ENCODE peak calls at places on chromosome 16, in nine cellular contexts. U is cardiac fibroblast, O is fibroblast of lung, Z is astrocyte of the spinal cord, R is tibial nerve, M is GM12865, P is AG04450, C is SK-N-SH, J is astrocyte of the cerebellum. E is an unnamed sample.
A peak's percentile ranks its signal among the peaks of the same experiment; 100 is the strongest.

GRCh38 chr16:8055761-8056160 is 534.5 kb downstream of the TMEM114 start:
- DNase-seq in U (no peak), O (no peak), Z (no peak), R (no peak), M (no peak), P (no peak), C (no peak), J (no peak), E (no peak)

GRCh38 chr16:30628628-30629342 is 18.6 kb upstream of the ZNF689 start:
- DNase-seq in U (peak; percentile 83), O (peak; percentile 43), Z (peak; percentile 60), R (peak; percentile 97), M (peak; percentile 85), P (peak; percentile 43), C (peak; percentile 74), J (peak; percentile 45), E (peak; percentile 75)

GRCh38 chr16:78363843-78364242 is 264.4 kb downstream of the WWOX start:
- DNase-seq in U (no peak), O (no peak), Z (no peak), R (no peak), M (no peak), P (no peak), C (no peak), J (no peak), E (no peak)

GRCh38 chr16:28139530-28139929 is 72.2 kb downstream of the XPO6 start:
- DNase-seq in U (no peak), O (no peak), Z (no peak), R (no peak), M (no peak), P (no peak), C (no peak), J (no peak), E (no peak)

GRCh38 chr16:25413962-25414361 is 156.3 kb upstream of the ZKSCAN2 start:
- DNase-seq in U (peak; percentile 3), O (peak; percentile 22), Z (no peak), R (no peak), M (no peak), P (no peak), C (no peak), J (no peak), E (no peak)

GRCh38 chr16:1674306-1674705 is 3.8 kb upstream of the JPT2 start:
- DNase-seq in U (no peak), O (no peak), Z (no peak), R (no peak), M (no peak), P (no peak), C (no peak), J (no peak), E (no peak)

GRCh38 chr16:48075398-48075797 is 80.4 kb downstream of the ABCC12 start:
- DNase-seq in U (peak; percentile 84), O (peak; percentile 82), Z (peak; percentile 86), R (no peak), M (no peak), P (peak; percentile 26), C (no peak), J (peak; percentile 48), E (no peak)

GRCh38 chr16:84585472-84585871 is 32.4 kb downstream of the COTL1 start:
- DNase-seq in U (no peak), O (no peak), Z (no peak), R (no peak), M (no peak), P (no peak), C (no peak), J (no peak), E (no peak)

GRCh38 chr16:4944333-4945281 is 7.7 kb upstream of the PPL start:
- DNase-seq in U (peak; percentile 98), O (peak; percentile 97), Z (peak; percentile 98), R (peak; percentile 87), M (no peak), P (peak; percentile 95), C (peak; percentile 64), J (peak; percentile 94), E (no peak)

GRCh38 chr16:85605051-85605911 is 7.8 kb upstream of the GSE1 start:
- DNase-seq in U (no peak), O (no peak), Z (no peak), R (no peak), M (no peak), P (no peak), C (no peak), J (no peak), E (no peak)

GRCh38 chr16:23110257-23110899 is 38.9 kb downstream of the USP31 start:
- DNase-seq in U (peak; percentile 24), O (no peak), Z (no peak), R (no peak), M (no peak), P (no peak), C (no peak), J (no peak), E (no peak)

GRCh38 chr16:7086842-7087616 is 245.6 kb upstream of the RBFOX1 start:
- DNase-seq in U (no peak), O (no peak), Z (no peak), R (no peak), M (no peak), P (no peak), C (peak; percentile 55), J (no peak), E (no peak)

DNA sequence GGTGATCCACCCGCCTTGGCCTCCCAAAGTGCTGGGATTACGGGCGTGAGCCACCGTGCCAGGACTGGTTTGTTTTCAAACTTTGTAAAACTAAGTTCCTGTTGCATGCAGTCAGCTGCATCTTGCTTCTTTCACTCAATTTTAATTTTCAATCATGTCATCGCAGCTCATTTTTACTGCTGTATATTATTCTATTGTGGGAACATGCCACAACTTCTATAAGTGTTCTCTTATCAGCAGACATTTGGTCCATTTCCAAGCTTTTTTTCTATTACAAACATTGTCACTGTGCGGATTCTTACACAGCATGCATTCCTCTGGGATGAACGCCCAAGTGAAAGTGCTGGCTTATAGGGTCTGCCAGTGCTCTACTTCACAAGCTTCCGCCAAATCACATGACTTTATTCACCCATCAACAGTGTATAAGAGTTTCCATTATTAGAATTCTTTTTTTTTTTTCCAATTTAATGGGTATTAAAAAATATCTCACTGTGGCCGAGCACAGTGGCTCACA is 22.7 kb downstream of the GINS3 start:
- DNase-seq in U (peak; percentile 22), O (peak; percentile 48), Z (peak; percentile 10), R (no peak), M (no peak), P (no peak), C (no peak), J (peak; percentile 39), E (no peak)
- TF ChIP-seq CTCF in U (no peak), O (no peak), Z (no peak), R (no peak), M (no peak), P (no peak), C (no peak), J (no peak), E (no peak)

GRCh38 chr16:68097088-68097487 is 11.9 kb downstream of the NFATC3 start:
- DNase-seq in U (no peak), O (no peak), Z (no peak), R (no peak), M (no peak), P (no peak), C (no peak), J (no peak), E (no peak)

GRCh38 chr16:68091604-68092261 is 6.6 kb downstream of the NFATC3 start:
- DNase-seq in U (peak; percentile 78), O (peak; percentile 70), Z (peak; percentile 52), R (no peak), M (no peak), P (no peak), C (no peak), J (no peak), E (no peak)

GRCh38 chr16:68096491-68096890 is 11.3 kb downstream of the NFATC3 start:
- DNase-seq in U (no peak), O (no peak), Z (no peak), R (no peak), M (no peak), P (no peak), C (no peak), J (no peak), E (no peak)

GRCh38 chr16:68094614-68094934 is 9.4 kb downstream of the NFATC3 start:
- DNase-seq in U (no peak), O (no peak), Z (no peak), R (no peak), M (no peak), P (no peak), C (no peak), J (no peak), E (no peak)

GRCh38 chr16:68093816-68094613 is 8.8 kb downstream of the NFATC3 start:
- DNase-seq in U (peak; percentile 71), O (peak; percentile 40), Z (peak; percentile 32), R (no peak), M (no peak), P (no peak), C (no peak), J (no peak), E (no peak)
- TF ChIP-seq CTCF in U (peak; percentile 60), O (peak; percentile 69), Z (peak; percentile 55), R (peak; percentile 46), M (peak; percentile 35), P (peak; percentile 59), C (peak; percentile 57), J (peak; percentile 52), E (peak; percentile 60)

GRCh38 chr16:47016700-47017133 is 43.2 kb upstream of the DNAJA2 start:
- DNase-seq in U (peak; percentile 44), O (no peak), Z (no peak), R (no peak), M (peak; percentile 80), P (no peak), C (no peak), J (no peak), E (peak; percentile 74)

GRCh38 chr16:47013910-47014309 is 40.4 kb upstream of the DNAJA2 start:
- DNase-seq in U (no peak), O (no peak), Z (no peak), R (no peak), M (no peak), P (no peak), C (no peak), J (no peak), E (no peak)

GRCh38 chr16:47017636-47018035 is 44.2 kb upstream of the DNAJA2 start:
- DNase-seq in U (no peak), O (no peak), Z (no peak), R (no peak), M (no peak), P (no peak), C (no peak), J (no peak), E (no peak)

GRCh38 chr16:47018223-47018891 is 44.9 kb upstream of the DNAJA2 start:
- DNase-seq in U (peak; percentile 18), O (peak; percentile 13), Z (peak; percentile 5), R (no peak), M (peak; percentile 96), P (no peak), C (peak; percentile 76), J (no peak), E (peak; percentile 93)

DNA sequence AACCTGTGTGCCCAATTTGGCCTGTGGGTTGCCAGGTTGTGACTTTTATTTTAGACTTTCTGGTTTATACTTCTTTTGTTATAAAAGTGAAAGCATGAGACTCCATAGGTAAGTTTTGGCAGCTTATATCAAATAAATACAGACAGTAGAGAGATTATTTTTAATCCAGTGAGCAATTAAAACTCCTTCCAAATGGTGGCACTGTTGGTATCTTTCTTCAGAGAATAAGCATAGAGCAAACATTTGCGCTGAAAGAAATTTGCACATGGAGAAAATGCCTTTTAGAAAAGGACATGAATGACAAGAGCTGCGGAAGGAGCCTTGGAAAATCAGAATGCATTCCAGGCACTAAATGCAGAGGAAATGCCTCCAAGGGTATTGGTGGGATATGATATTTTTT is 46.1 kb upstream of the DNAJA2 start:
- DNase-seq in U (peak; percentile 34), O (peak; percentile 8), Z (peak; percentile 8), R (no peak), M (no peak), P (no peak), C (no peak), J (no peak), E (no peak)
- TF ChIP-seq CTCF in U (peak; percentile 23), O (peak; percentile 27), Z (peak; percentile 8), R (no peak), M (no peak), P (peak; percentile 32), C (peak; percentile 36), J (no peak), E (no peak)

GRCh38 chr16:89860747-89861304 is 12.6 kb upstream of the TCF25 start:
- DNase-seq in U (peak; percentile 59), O (peak; percentile 10), Z (peak; percentile 17), R (peak; percentile 57), M (peak; percentile 82), P (no peak), C (peak; percentile 95), J (no peak), E (peak; percentile 96)
- TF ChIP-seq CTCF in U (peak; percentile 98), O (peak; percentile 93), Z (peak; percentile 97), R (peak; percentile 97), M (peak; percentile 100), P (peak; percentile 97), C (peak; percentile 95), J (peak; percentile 98), E (peak; percentile 100)